ENCODE peak calls at places on chromosome 2, in seven cellular contexts. W is K562, C is HCT116, D is GM12878, L is sigmoid colon, X is GM23338, Z is Panc1. E is an unnamed sample.

GRCh38 chr2:162092656-162093556 is 18.9 kb upstream of the DPP4 start:
- DNase-seq in C (peak; percentile 60), W (no peak), Z (no peak), L (peak; percentile 70), D (no peak), X (no peak), E (no peak)

GRCh38 chr2:181585732-181586131 is 71.2 kb downstream of the CERKL start:
- DNase-seq in L (no peak), D (no peak), W (no peak), Z (no peak), X (no peak), C (no peak), E (no peak)

GRCh38 chr2:71827973-71828372 is 319.7 kb downstream of the CYP26B1 start:
- DNase-seq in D (no peak), C (no peak), X (no peak), W (no peak), Z (no peak), L (no peak), E (no peak)

GRCh38 chr2:34012728-34013302 is 413.7 kb upstream of the FAM98A start:
- DNase-seq in L (peak; percentile 70), D (no peak), W (no peak), Z (peak; percentile 33), X (peak; percentile 92), C (peak; percentile 18), E (no peak)

GRCh38 chr2:152247337-152247695 is 71.8 kb upstream of the STAM2 start:
- DNase-seq in W (no peak), L (no peak), C (no peak), D (no peak), X (no peak), Z (peak; percentile 5), E (no peak)

GRCh38 chr2:164023896-164024295 is 288.1 kb upstream of the FIGN start:
- DNase-seq in D (no peak), W (no peak), X (no peak), Z (no peak), C (no peak), L (no peak), E (no peak)

GRCh38 chr2:188833799-188834198 is 140.4 kb upstream of the COL3A1 start:
- DNase-seq in W (no peak), L (no peak), C (no peak), Z (no peak), D (no peak), X (no peak), E (no peak)

GRCh38 chr2:37344453-37345361 is at the start of gene QPCT:
- DNase-seq in W (peak; percentile 17), L (peak; percentile 87), D (no peak), Z (no peak), C (no peak), X (peak; percentile 46), E (peak; percentile 10)

GRCh38 chr2:37364351-37364750 is 19.9 kb downstream of the QPCT start:
- DNase-seq in W (no peak), D (no peak), L (no peak), C (no peak), Z (no peak), X (no peak), E (no peak)

GRCh38 chr2:44430340-44430739 is 68.6 kb downstream of the CAMKMT start:
- DNase-seq in Z (no peak), L (no peak), D (no peak), C (no peak), X (peak; percentile 58), W (no peak), E (no peak)

GRCh38 chr2:168571061-168571460 is 115.0 kb downstream of the CERS6 start:
- DNase-seq in X (no peak), Z (no peak), C (no peak), D (no peak), L (no peak), W (no peak), E (no peak)

GRCh38 chr2:99637157-99637697 is 147.4 kb upstream of the REV1 start:
- DNase-seq in D (no peak), Z (no peak), W (no peak), C (no peak), X (no peak), L (no peak), E (no peak)

GRCh38 chr2:9261231-9261883 is 54.7 kb downstream of the ASAP2 start:
- DNase-seq in X (no peak), C (no peak), D (no peak), W (no peak), Z (no peak), L (peak; percentile 85), E (no peak)
- TF ChIP-seq POLR2AphosphoS5 in X (no peak), C (no peak), D (no peak), W (no peak), Z (no peak), L (no peak), E (no peak)

DNA sequence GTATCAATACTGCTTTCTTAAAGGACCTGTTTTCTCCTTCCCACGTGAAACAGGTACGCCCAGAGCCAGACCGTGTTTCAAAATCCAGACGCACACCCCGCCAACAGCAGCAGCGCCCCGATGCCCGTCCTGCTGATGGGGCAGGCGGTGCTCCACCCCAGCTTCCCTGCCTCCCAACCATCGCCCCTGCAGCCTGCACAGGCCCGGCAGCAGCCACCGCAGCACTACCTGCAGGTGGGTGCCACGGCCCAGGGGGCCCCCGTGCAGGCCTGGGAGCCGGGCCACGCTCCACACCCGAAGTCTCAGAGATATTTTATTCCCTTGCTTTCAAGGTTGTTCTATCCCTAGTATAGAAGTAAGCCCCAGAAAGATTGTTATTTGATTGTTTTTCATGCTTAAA is 8.8 kb upstream of the RPL31 start:
- DNase-seq in Z (no peak), C (no peak), D (no peak), L (no peak), W (no peak), X (no peak), E (no peak)
- H3K36me3 ChIP-seq in Z (no peaks in the 10 kb centered on the region), C (no peaks in the 10 kb centered on the region), D (no peaks in the 10 kb centered on the region), L (peaks cover 29% of the 10 kb centered on the region), W (no peaks in the 10 kb centered on the region), X (no peaks in the 10 kb centered on the region), E (no peaks in the 10 kb centered on the region)

GRCh38 chr2:28717339-28717758 is 34.3 kb upstream of the PPP1CB start:
- DNase-seq in C (peak; percentile 67), Z (no peak), W (no peak), D (no peak), L (peak; percentile 77), X (peak; percentile 25), E (no peak)
- TF ChIP-seq POLR2AphosphoS5 in C (peak; percentile 38), Z (no peak), W (no peak), D (no peak), L (peak; percentile 47), X (no peak), E (no peak)

GRCh38 chr2:174722942-174723598 is 41.2 kb downstream of the CHRNA1 start:
- DNase-seq in D (no peak), L (no peak), C (no peak), X (no peak), W (no peak), Z (no peak), E (no peak)
- H3K36me3 ChIP-seq in D (no peaks in the 10 kb centered on the region), L (no peaks in the 10 kb centered on the region), C (no peaks in the 10 kb centered on the region), X (no peaks in the 10 kb centered on the region), W (no peaks in the 10 kb centered on the region), Z (no peaks in the 10 kb centered on the region), E (no peaks in the 10 kb centered on the region)

GRCh38 chr2:129877795-129878775 is 101.4 kb upstream of the RAB6C start:
- DNase-seq in W (no peak), Z (no peak), C (no peak), L (peak; percentile 75), D (no peak), X (peak; percentile 69), E (no peak)
- TF ChIP-seq POLR2AphosphoS5 in W (no peak), Z (no peak), C (no peak), L (no peak), D (no peak), X (no peak), E (no peak)

DNA sequence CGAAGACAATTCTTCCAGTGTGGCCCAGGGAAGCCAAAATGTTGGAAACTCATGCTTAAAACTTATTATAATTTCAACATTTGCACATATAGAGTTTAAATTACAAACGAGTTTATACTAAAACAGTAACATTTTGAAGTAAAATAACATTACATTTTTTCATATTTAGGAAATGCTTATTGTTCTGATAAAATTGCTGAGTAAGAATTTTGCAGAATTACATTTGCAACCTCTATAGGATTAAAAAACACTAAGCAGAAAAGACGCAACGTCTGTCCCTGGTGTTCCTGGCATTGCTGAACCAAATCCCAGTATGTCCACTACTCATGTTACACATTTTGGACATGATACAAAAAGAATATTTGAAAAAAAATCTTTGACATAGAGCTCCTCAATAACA is 1241.2 kb downstream of the SUCLG1 start:
- DNase-seq in C (no peak), X (no peak), L (no peak), D (no peak), Z (no peak), W (no peak), E (no peak)
- H3K36me3 ChIP-seq in C (no peaks in the 10 kb centered on the region), X (no peaks in the 10 kb centered on the region), L (no peaks in the 10 kb centered on the region), D (no peaks in the 10 kb centered on the region), Z (no peaks in the 10 kb centered on the region), W (no peaks in the 10 kb centered on the region), E (no peaks in the 10 kb centered on the region)

GRCh38 chr2:25265802-25266201 is 75.9 kb downstream of the DNMT3A start:
- DNase-seq in D (no peak), C (no peak), X (no peak), W (peak; percentile 36), L (no peak), Z (no peak), E (no peak)
- TF ChIP-seq POLR2AphosphoS5 in D (no peak), C (no peak), X (no peak), W (no peak), L (no peak), Z (no peak), E (no peak)

GRCh38 chr2:216423071-216423470 is 10.8 kb downstream of the SMARCAL1 start:
- DNase-seq in Z (no peak), L (no peak), X (no peak), C (no peak), D (no peak), W (no peak), E (no peak)
- H3K36me3 ChIP-seq in Z (peaks cover 4% of the 10 kb centered on the region), L (peaks cover 97% of the 10 kb centered on the region), X (peaks cover 16% of the 10 kb centered on the region), C (peaks cover 19% of the 10 kb centered on the region), D (peaks cover 36% of the 10 kb centered on the region), W (peaks cover 75% of the 10 kb centered on the region), E (no peaks in the 10 kb centered on the region)

GRCh38 chr2:150762571-150762970 is 275.1 kb upstream of the RND3 start:
- DNase-seq in D (no peak), W (no peak), L (no peak), X (no peak), C (no peak), Z (no peak), E (no peak)
- TF ChIP-seq POLR2AphosphoS5 in D (no peak), W (no peak), L (no peak), X (no peak), C (no peak), Z (no peak), E (no peak)

GRCh38 chr2:217887841-217888665 is 114.7 kb downstream of the TNS1 start:
- DNase-seq in C (no peak), L (no peak), W (peak; percentile 32), X (no peak), D (no peak), Z (no peak), E (peak; percentile 42)
- H3K36me3 ChIP-seq in C (no peaks in the 10 kb centered on the region), L (peaks cover 99% of the 10 kb centered on the region), W (no peaks in the 10 kb centered on the region), X (no peaks in the 10 kb centered on the region), D (no peaks in the 10 kb centered on the region), Z (no peaks in the 10 kb centered on the region), E (peaks cover 30% of the 10 kb centered on the region)

E was measured in prostate gland.